ENCODE peak calls at places on chromosomes 4 and X, in five cellular contexts. One of them, this sample, is unnamed.

GRCh38 chr4:72690782-72691181 is 121.8 kb upstream of the ADAMTS3 start:
- DNase-seq in AG04449: no peak
- DNase-seq in epithelial cell of esophagus: no peak
- DNase-seq in pancreas: no peak
- DNase-seq in sigmoid colon: no peak
- DNase-seq in this sample: no peak

GRCh38 chr4:20395160-20395773 is 143.6 kb downstream of the SLIT2 start:
- DNase-seq in AG04449: no peak
- DNase-seq in epithelial cell of esophagus: peak; percentile 66
- DNase-seq in sigmoid colon: no peak
- DNase-seq in pancreas: no peak
- DNase-seq in this sample: peak; percentile 1

GRCh38 chr4:20629180-20630115 is 70.8 kb upstream of the PACRGL start:
- DNase-seq in sigmoid colon: no peak
- DNase-seq in pancreas: no peak
- DNase-seq in epithelial cell of esophagus: no peak
- DNase-seq in AG04449: no peak
- DNase-seq in this sample: no peak

GRCh38 chr4:2301806-2302205 is 39.9 kb upstream of the MXD4 start:
- DNase-seq in sigmoid colon: peak; percentile 73
- DNase-seq in epithelial cell of esophagus: no peak
- DNase-seq in AG04449: no peak
- DNase-seq in pancreas: no peak
- DNase-seq in this sample: no peak

GRCh38 chr4:129246850-129247542 is 151.0 kb downstream of the C4orf33 start:
- DNase-seq in sigmoid colon: no peak
- DNase-seq in pancreas: no peak
- DNase-seq in epithelial cell of esophagus: no peak
- DNase-seq in AG04449: no peak
- DNase-seq in this sample: no peak

GRCh38 chr4:169282429-169283113 is 11.8 kb upstream of the SH3RF1 start:
- DNase-seq in AG04449: no peak
- DNase-seq in pancreas: no peak
- DNase-seq in epithelial cell of esophagus: peak; percentile 87
- DNase-seq in sigmoid colon: no peak
- DNase-seq in this sample: no peak

GRCh38 chrX:129629837-129630236 is 24.9 kb downstream of the APLN start:
- DNase-seq in sigmoid colon: no peak
- DNase-seq in epithelial cell of esophagus: no peak
- DNase-seq in AG04449: no peak
- DNase-seq in pancreas: no peak
- DNase-seq in this sample: no peak

GRCh38 chr4:99968330-99968729 is 18.3 kb upstream of the H2AZ1 start:
- DNase-seq in epithelial cell of esophagus: peak; percentile 82
- DNase-seq in AG04449: peak; percentile 57
- DNase-seq in pancreas: no peak
- DNase-seq in sigmoid colon: no peak
- DNase-seq in this sample: peak; percentile 28

GRCh38 chr4:3868841-3869572 is 102.8 kb downstream of the ADRA2C start:
- DNase-seq in sigmoid colon: peak; percentile 46
- DNase-seq in pancreas: no peak
- DNase-seq in epithelial cell of esophagus: no peak
- DNase-seq in AG04449: no peak
- DNase-seq in this sample: no peak

GRCh38 chr4:24973471-24974251 is 57.1 kb downstream of the LGI2 start:
- DNase-seq in pancreas: no peak
- DNase-seq in epithelial cell of esophagus: peak; percentile 79
- DNase-seq in sigmoid colon: peak; percentile 79
- DNase-seq in AG04449: no peak
- DNase-seq in this sample: no peak

GRCh38 chr4:20019310-20020015 is 232.2 kb upstream of the SLIT2 start:
- DNase-seq in epithelial cell of esophagus: peak; percentile 67
- DNase-seq in AG04449: no peak
- DNase-seq in pancreas: no peak
- DNase-seq in sigmoid colon: no peak
- DNase-seq in this sample: peak; percentile 20

GRCh38 chr4:158008551-158009218 is 164.1 kb downstream of the GASK1B start:
- DNase-seq in epithelial cell of esophagus: peak; percentile 44
- DNase-seq in pancreas: no peak
- DNase-seq in sigmoid colon: no peak
- DNase-seq in AG04449: no peak
- DNase-seq in this sample: no peak

GRCh38 chrX:34058005-34058404 is 74.1 kb downstream of the FAM47A start:
- DNase-seq in sigmoid colon: no peak
- DNase-seq in AG04449: no peak
- DNase-seq in pancreas: no peak
- DNase-seq in epithelial cell of esophagus: no peak
- DNase-seq in this sample: no peak

GRCh38 chrX:106170318-106170717 is 2.2 kb downstream of the PWWP3B start:
- DNase-seq in AG04449: no peak
- DNase-seq in epithelial cell of esophagus: peak; percentile 37
- DNase-seq in pancreas: no peak
- DNase-seq in sigmoid colon: no peak
- DNase-seq in this sample: no peak

GRCh38 chr4:95000076-95000648 is 242.4 kb downstream of the BMPR1B start:
- DNase-seq in sigmoid colon: no peak
- DNase-seq in pancreas: no peak
- DNase-seq in epithelial cell of esophagus: no peak
- DNase-seq in AG04449: no peak
- DNase-seq in this sample: no peak

GRCh38 chr4:46977245-46977644 is 16.1 kb downstream of the GABRA4 start:
- DNase-seq in sigmoid colon: no peak
- DNase-seq in AG04449: no peak
- DNase-seq in pancreas: no peak
- DNase-seq in epithelial cell of esophagus: no peak
- DNase-seq in this sample: no peak

GRCh38 chr4:9989918-9990635 is 31.2 kb downstream of the SLC2A9 start:
- DNase-seq in sigmoid colon: no peak
- DNase-seq in AG04449: no peak
- DNase-seq in epithelial cell of esophagus: no peak
- DNase-seq in pancreas: no peak
- DNase-seq in this sample: no peak

GRCh38 chr4:73053974-73054480 is 15.5 kb downstream of the COX18 start:
- DNase-seq in AG04449: no peak
- DNase-seq in sigmoid colon: no peak
- DNase-seq in epithelial cell of esophagus: no peak
- DNase-seq in pancreas: no peak
- DNase-seq in this sample: no peak

GRCh38 chr4:170089274-170089742 is 448 bp downstream of the AADAT start:
- DNase-seq in sigmoid colon: no peak
- DNase-seq in epithelial cell of esophagus: peak; percentile 32
- DNase-seq in pancreas: no peak
- DNase-seq in AG04449: no peak
- DNase-seq in this sample: peak; percentile 20

GRCh38 chr4:101597204-101597603 is 193.3 kb upstream of the BANK1 start:
- DNase-seq in epithelial cell of esophagus: no peak
- DNase-seq in pancreas: no peak
- DNase-seq in sigmoid colon: no peak
- DNase-seq in AG04449: no peak
- DNase-seq in this sample: no peak

GRCh38 chr4:76589872-76590846 is 155.1 kb downstream of the SHROOM3 start:
- DNase-seq in sigmoid colon: no peak
- DNase-seq in epithelial cell of esophagus: no peak
- DNase-seq in AG04449: peak; percentile 86
- DNase-seq in pancreas: peak; percentile 52
- DNase-seq in this sample: peak; percentile 42

GRCh38 chr4:163137581-163137980 is 29.1 kb downstream of the NAF1 start:
- DNase-seq in epithelial cell of esophagus: no peak
- DNase-seq in pancreas: no peak
- DNase-seq in AG04449: no peak
- DNase-seq in sigmoid colon: no peak
- DNase-seq in this sample: no peak

GRCh38 chr4:34972189-34972588 is 1272.1 kb downstream of the ARAP2 start:
- DNase-seq in AG04449: no peak
- DNase-seq in epithelial cell of esophagus: peak; percentile 76
- DNase-seq in pancreas: no peak
- DNase-seq in sigmoid colon: no peak
- DNase-seq in this sample: peak; percentile 2

GRCh38 chrX:53445977-53446376 is 11.8 kb upstream of the HSD17B10 start:
- DNase-seq in AG04449: no peak
- DNase-seq in sigmoid colon: no peak
- DNase-seq in pancreas: peak; percentile 32
- DNase-seq in epithelial cell of esophagus: peak; percentile 50
- DNase-seq in this sample: no peak

GRCh38 chr4:187413564-187414358 is 581.8 kb upstream of the ZFP42 start:
- DNase-seq in sigmoid colon: no peak
- DNase-seq in epithelial cell of esophagus: no peak
- DNase-seq in pancreas: no peak
- DNase-seq in AG04449: no peak
- DNase-seq in this sample: no peak

GRCh38 chr4:10302096-10302495 is 155.1 kb downstream of the ZNF518B start:
- DNase-seq in pancreas: no peak
- DNase-seq in AG04449: no peak
- DNase-seq in sigmoid colon: no peak
- DNase-seq in epithelial cell of esophagus: peak; percentile 68
- DNase-seq in this sample: no peak

GRCh38 chr4:156190606-156191005 is 236.9 kb upstream of the CTSO start:
- DNase-seq in pancreas: no peak
- DNase-seq in sigmoid colon: no peak
- DNase-seq in AG04449: peak; percentile 75
- DNase-seq in epithelial cell of esophagus: peak; percentile 54
- DNase-seq in this sample: no peak

GRCh38 chr4:82776925-82777542 is 21.6 kb downstream of the SCD5 start:
- DNase-seq in AG04449: no peak
- DNase-seq in sigmoid colon: no peak
- DNase-seq in epithelial cell of esophagus: no peak
- DNase-seq in pancreas: no peak
- DNase-seq in this sample: no peak

GRCh38 chr4:14125375-14126129 is 498.0 kb upstream of the BOD1L1 start:
- DNase-seq in sigmoid colon: no peak
- DNase-seq in pancreas: no peak
- DNase-seq in AG04449: no peak
- DNase-seq in epithelial cell of esophagus: no peak
- DNase-seq in this sample: no peak

DNA sequence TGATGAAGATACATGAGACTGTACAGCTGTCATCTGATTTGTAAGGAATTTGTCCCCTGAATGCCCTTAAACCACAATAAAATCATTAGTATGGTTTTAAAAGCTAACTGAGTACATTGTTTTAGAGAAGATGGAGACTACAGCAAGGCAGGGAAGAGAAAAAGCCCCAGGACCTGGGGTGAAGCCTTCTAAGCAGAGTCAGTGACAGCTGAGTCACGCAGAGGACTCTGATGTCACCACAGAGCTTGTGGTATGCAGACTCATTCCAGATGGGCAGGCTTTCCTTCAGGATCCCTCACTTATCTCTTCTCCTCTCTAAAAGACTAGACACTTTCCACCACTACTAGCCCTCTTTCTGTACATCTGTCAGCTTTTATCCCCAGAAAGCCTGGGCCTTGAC is 97.1 kb upstream of the ATOH1 start:
- DNase-seq in epithelial cell of esophagus: peak; percentile 26
- DNase-seq in AG04449: no peak
- DNase-seq in sigmoid colon: no peak
- DNase-seq in pancreas: no peak
- DNase-seq in this sample: no peak
- TF ChIP-seq CTCF in epithelial cell of esophagus: no peak
- TF ChIP-seq CTCF in AG04449: no peak
- TF ChIP-seq CTCF in sigmoid colon: no peak
- TF ChIP-seq CTCF in pancreas: no peak
- TF ChIP-seq CTCF in this sample: no peak

GRCh38 chrX:39437670-39438441 is 636.6 kb downstream of the MID1IP1 start:
- DNase-seq in pancreas: no peak
- DNase-seq in sigmoid colon: peak; percentile 6
- DNase-seq in AG04449: no peak
- DNase-seq in epithelial cell of esophagus: no peak
- DNase-seq in this sample: no peak

GRCh38 chrX:39442332-39442731 is 641.1 kb downstream of the MID1IP1 start:
- DNase-seq in epithelial cell of esophagus: no peak
- DNase-seq in sigmoid colon: peak; percentile 14
- DNase-seq in pancreas: no peak
- DNase-seq in AG04449: no peak
- DNase-seq in this sample: no peak

GRCh38 chrX:39439910-39440733 is 638.9 kb downstream of the MID1IP1 start:
- DNase-seq in AG04449: no peak
- DNase-seq in epithelial cell of esophagus: no peak
- DNase-seq in sigmoid colon: peak; percentile 38
- DNase-seq in pancreas: no peak
- DNase-seq in this sample: no peak

GRCh38 chrX:39440734-39441305 is 639.6 kb downstream of the MID1IP1 start:
- DNase-seq in pancreas: no peak
- DNase-seq in sigmoid colon: peak; percentile 28
- DNase-seq in AG04449: no peak
- DNase-seq in epithelial cell of esophagus: no peak
- DNase-seq in this sample: no peak

GRCh38 chrX:39438603-39439602 is 637.6 kb downstream of the MID1IP1 start:
- DNase-seq in pancreas: no peak
- DNase-seq in sigmoid colon: no peak
- DNase-seq in epithelial cell of esophagus: no peak
- DNase-seq in AG04449: no peak
- DNase-seq in this sample: no peak
- TF ChIP-seq CTCF in pancreas: no peak
- TF ChIP-seq CTCF in sigmoid colon: no peak
- TF ChIP-seq CTCF in epithelial cell of esophagus: no peak
- TF ChIP-seq CTCF in AG04449: no peak
- TF ChIP-seq CTCF in this sample: no peak

DNA sequence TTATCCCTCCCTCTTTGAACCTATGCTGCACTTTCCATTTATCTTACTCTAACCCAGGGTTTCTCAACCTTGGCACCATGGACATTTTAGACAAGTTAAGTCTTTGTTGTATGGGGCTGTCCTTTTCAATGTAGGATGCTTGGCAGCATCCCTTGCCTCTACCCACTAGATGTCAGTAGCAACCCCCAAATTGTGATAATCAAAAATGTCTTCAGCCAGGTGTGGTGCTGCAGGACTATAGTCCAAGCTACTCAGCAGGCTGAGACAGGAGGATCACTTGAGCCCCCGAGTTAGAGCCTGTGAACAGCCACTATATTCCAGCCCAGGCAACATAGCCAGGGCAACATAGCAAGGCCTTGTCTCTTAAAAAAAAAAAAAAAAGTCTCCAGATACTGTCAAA is 7.0 kb downstream of the LRCH2 start:
- DNase-seq in AG04449: no peak
- DNase-seq in sigmoid colon: no peak
- DNase-seq in pancreas: no peak
- DNase-seq in epithelial cell of esophagus: peak; percentile 36
- DNase-seq in this sample: no peak
- TF ChIP-seq CTCF in AG04449: peak; percentile 24
- TF ChIP-seq CTCF in sigmoid colon: peak; percentile 27
- TF ChIP-seq CTCF in pancreas: no peak
- TF ChIP-seq CTCF in epithelial cell of esophagus: peak; percentile 55
- TF ChIP-seq CTCF in this sample: no peak

DNA sequence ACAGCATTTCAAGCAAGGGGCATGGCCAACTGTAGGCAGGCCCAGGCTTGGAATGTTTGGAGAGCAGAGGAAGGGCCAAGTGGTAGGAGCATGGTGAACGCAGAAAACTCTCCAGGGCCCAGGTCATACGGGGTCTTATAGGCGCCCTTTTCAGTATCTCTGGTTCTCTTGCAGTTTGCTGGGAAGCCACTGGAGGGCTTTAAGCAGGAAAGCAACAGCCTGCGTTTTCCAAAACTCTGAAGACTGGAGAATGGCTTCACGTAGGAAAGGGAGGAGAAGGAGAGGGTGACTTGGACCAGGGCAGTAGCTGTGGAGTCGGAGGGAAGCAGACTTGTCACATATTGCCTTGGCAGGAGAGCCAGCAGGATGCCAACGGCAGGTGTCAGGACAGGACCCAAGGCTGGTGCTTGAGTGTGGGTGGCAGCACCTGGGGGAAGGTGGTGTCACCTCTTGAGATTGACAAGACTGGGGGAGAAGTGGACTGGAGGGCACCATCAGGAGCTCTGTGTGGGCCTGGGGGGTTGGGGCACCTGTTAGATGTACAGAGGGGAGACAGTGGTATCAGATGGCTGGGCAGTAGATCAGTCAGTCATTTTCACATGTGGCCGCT is 21.9 kb downstream of the TKTL1 start:
- DNase-seq in sigmoid colon: no peak
- DNase-seq in epithelial cell of esophagus: peak; percentile 13
- DNase-seq in AG04449: no peak
- DNase-seq in pancreas: no peak
- DNase-seq in this sample: peak; percentile 4
- TF ChIP-seq CTCF in sigmoid colon: peak; percentile 57
- TF ChIP-seq CTCF in epithelial cell of esophagus: peak; percentile 53
- TF ChIP-seq CTCF in AG04449: peak; percentile 46
- TF ChIP-seq CTCF in pancreas: peak; percentile 25
- TF ChIP-seq CTCF in this sample: peak; percentile 32